ENCODE peak calls at places on chromosomes 2 and 18, in nine cellular contexts. One of them, this sample, is unnamed.

GRCh38 chr2:1611886-1612285 is 132.4 kb downstream of the PXDN start:
- DNase-seq in lung: no peak
- DNase-seq in stomach: no peak
- DNase-seq in ovary: no peak
- DNase-seq in osteocyte: no peak
- DNase-seq in AG09319: no peak
- DNase-seq in fibroblast of the aortic adventitia: no peak
- DNase-seq in IMR-90: no peak
- DNase-seq in GM12865: no peak
- DNase-seq in this sample: no peak

GRCh38 chr2:230749111-230749510 is 36.5 kb downstream of the CAB39 start:
- DNase-seq in ovary: no peak
- DNase-seq in GM12865: no peak
- DNase-seq in lung: no peak
- DNase-seq in IMR-90: peak; percentile 67
- DNase-seq in fibroblast of the aortic adventitia: peak; percentile 46
- DNase-seq in osteocyte: no peak
- DNase-seq in stomach: no peak
- DNase-seq in AG09319: no peak
- DNase-seq in this sample: no peak

GRCh38 chr2:40592223-40592622 is 140.3 kb upstream of the SLC8A1 start:
- DNase-seq in AG09319: no peak
- DNase-seq in ovary: no peak
- DNase-seq in IMR-90: no peak
- DNase-seq in fibroblast of the aortic adventitia: no peak
- DNase-seq in GM12865: no peak
- DNase-seq in osteocyte: no peak
- DNase-seq in lung: no peak
- DNase-seq in stomach: no peak
- DNase-seq in this sample: no peak

GRCh38 chr2:237304763-237305514 is 109.0 kb downstream of the COL6A3 start:
- DNase-seq in fibroblast of the aortic adventitia: peak; percentile 83
- DNase-seq in IMR-90: peak; percentile 87
- DNase-seq in GM12865: no peak
- DNase-seq in ovary: no peak
- DNase-seq in lung: no peak
- DNase-seq in AG09319: no peak
- DNase-seq in stomach: no peak
- DNase-seq in osteocyte: no peak
- DNase-seq in this sample: no peak

GRCh38 chr2:167406558-167406957 is 518.3 kb downstream of the XIRP2 start:
- DNase-seq in ovary: no peak
- DNase-seq in AG09319: no peak
- DNase-seq in IMR-90: no peak
- DNase-seq in stomach: no peak
- DNase-seq in fibroblast of the aortic adventitia: no peak
- DNase-seq in osteocyte: no peak
- DNase-seq in GM12865: no peak
- DNase-seq in lung: no peak
- DNase-seq in this sample: no peak

GRCh38 chr2:4992226-4992625 is 700.0 kb upstream of the SOX11 start:
- DNase-seq in lung: no peak
- DNase-seq in fibroblast of the aortic adventitia: no peak
- DNase-seq in AG09319: no peak
- DNase-seq in IMR-90: no peak
- DNase-seq in ovary: no peak
- DNase-seq in GM12865: no peak
- DNase-seq in osteocyte: no peak
- DNase-seq in stomach: no peak
- DNase-seq in this sample: no peak

GRCh38 chr2:33204945-33205344 is 258.2 kb downstream of the LTBP1 start:
- DNase-seq in lung: no peak
- DNase-seq in osteocyte: no peak
- DNase-seq in AG09319: no peak
- DNase-seq in stomach: no peak
- DNase-seq in GM12865: no peak
- DNase-seq in IMR-90: no peak
- DNase-seq in ovary: no peak
- DNase-seq in fibroblast of the aortic adventitia: no peak
- DNase-seq in this sample: no peak

GRCh38 chr18:68660355-68661183 is 54.3 kb downstream of the TMX3 start:
- DNase-seq in GM12865: peak; percentile 31
- DNase-seq in AG09319: peak; percentile 22
- DNase-seq in ovary: no peak
- DNase-seq in stomach: no peak
- DNase-seq in lung: no peak
- DNase-seq in IMR-90: peak; percentile 61
- DNase-seq in osteocyte: no peak
- DNase-seq in fibroblast of the aortic adventitia: peak; percentile 80
- DNase-seq in this sample: no peak

GRCh38 chr2:97724501-97724900 is 11.1 kb downstream of the ZAP70 start:
- DNase-seq in lung: no peak
- DNase-seq in fibroblast of the aortic adventitia: no peak
- DNase-seq in IMR-90: no peak
- DNase-seq in stomach: no peak
- DNase-seq in AG09319: no peak
- DNase-seq in GM12865: no peak
- DNase-seq in ovary: no peak
- DNase-seq in osteocyte: no peak
- DNase-seq in this sample: no peak

GRCh38 chr2:97726311-97727064 is 13.1 kb downstream of the ZAP70 start:
- DNase-seq in fibroblast of the aortic adventitia: no peak
- DNase-seq in GM12865: no peak
- DNase-seq in lung: no peak
- DNase-seq in osteocyte: no peak
- DNase-seq in ovary: no peak
- DNase-seq in IMR-90: peak; percentile 30
- DNase-seq in AG09319: no peak
- DNase-seq in stomach: no peak
- DNase-seq in this sample: no peak

GRCh38 chr2:97723156-97724072 is 10.0 kb downstream of the ZAP70 start:
- DNase-seq in stomach: no peak
- DNase-seq in lung: no peak
- DNase-seq in IMR-90: no peak
- DNase-seq in ovary: no peak
- DNase-seq in AG09319: no peak
- DNase-seq in GM12865: no peak
- DNase-seq in osteocyte: no peak
- DNase-seq in fibroblast of the aortic adventitia: no peak
- DNase-seq in this sample: no peak

GRCh38 chr2:97724073-97724410 is 10.7 kb downstream of the ZAP70 start:
- DNase-seq in fibroblast of the aortic adventitia: no peak
- DNase-seq in lung: no peak
- DNase-seq in AG09319: no peak
- DNase-seq in IMR-90: no peak
- DNase-seq in GM12865: no peak
- DNase-seq in ovary: no peak
- DNase-seq in stomach: no peak
- DNase-seq in osteocyte: no peak
- DNase-seq in this sample: no peak

DNA sequence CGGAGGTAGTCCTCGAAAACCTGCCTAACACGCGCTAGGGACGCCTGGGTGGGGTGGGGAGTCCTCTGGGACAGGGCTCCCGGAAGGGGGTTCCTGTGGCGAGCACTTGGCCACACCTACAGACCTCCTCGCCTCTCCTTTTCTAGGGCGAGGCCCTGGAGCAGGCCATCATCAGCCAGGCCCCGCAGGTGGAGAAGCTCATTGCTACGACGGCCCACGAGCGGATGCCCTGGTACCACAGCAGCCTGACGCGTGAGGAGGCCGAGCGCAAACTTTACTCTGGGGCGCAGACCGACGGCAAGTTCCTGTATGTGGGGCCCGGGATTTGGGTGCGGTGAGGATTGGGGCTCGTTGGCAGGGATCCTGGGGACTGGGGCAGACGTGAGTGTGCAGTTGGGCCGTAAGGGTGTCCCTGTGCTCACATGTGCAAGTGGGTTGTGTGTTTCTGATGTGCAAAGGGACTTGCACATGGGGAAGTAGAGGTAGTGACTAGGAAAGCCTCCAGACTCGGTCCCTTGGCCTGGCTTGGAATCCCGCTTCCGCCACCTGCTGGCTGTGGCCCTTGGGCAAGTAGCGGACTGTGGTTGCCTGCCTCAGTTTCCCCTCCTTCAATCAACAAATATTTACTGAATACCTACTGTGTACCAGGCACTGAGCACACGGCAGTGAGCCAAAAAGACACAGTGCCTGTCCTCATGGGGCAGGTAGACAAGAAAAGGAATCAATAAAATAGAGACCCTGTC is 11.7 kb downstream of the ZAP70 start:
- DNase-seq in ovary: no peak
- DNase-seq in lung: no peak
- DNase-seq in AG09319: no peak
- DNase-seq in GM12865: no peak
- DNase-seq in IMR-90: no peak
- DNase-seq in fibroblast of the aortic adventitia: no peak
- DNase-seq in osteocyte: no peak
- DNase-seq in stomach: no peak
- DNase-seq in this sample: no peak
- TF ChIP-seq CTCF in ovary: no peak
- TF ChIP-seq CTCF in lung: no peak
- TF ChIP-seq CTCF in AG09319: no peak
- TF ChIP-seq CTCF in GM12865: no peak
- TF ChIP-seq CTCF in IMR-90: no peak
- TF ChIP-seq CTCF in fibroblast of the aortic adventitia: no peak
- TF ChIP-seq CTCF in osteocyte: no peak
- TF ChIP-seq CTCF in stomach: no peak
- TF ChIP-seq CTCF in this sample: no peak

GRCh38 chr2:14475994-14476393 is 156.5 kb upstream of the LRATD1 start:
- DNase-seq in GM12865: peak; percentile 3
- DNase-seq in osteocyte: no peak
- DNase-seq in lung: no peak
- DNase-seq in AG09319: no peak
- DNase-seq in stomach: no peak
- DNase-seq in fibroblast of the aortic adventitia: no peak
- DNase-seq in IMR-90: no peak
- DNase-seq in ovary: no peak
- DNase-seq in this sample: no peak

GRCh38 chr2:14479486-14479885 is 153.0 kb upstream of the LRATD1 start:
- DNase-seq in lung: no peak
- DNase-seq in stomach: no peak
- DNase-seq in AG09319: no peak
- DNase-seq in ovary: no peak
- DNase-seq in IMR-90: no peak
- DNase-seq in fibroblast of the aortic adventitia: no peak
- DNase-seq in osteocyte: no peak
- DNase-seq in GM12865: no peak
- DNase-seq in this sample: no peak

GRCh38 chr2:14480120-14480519 is 152.4 kb upstream of the LRATD1 start:
- DNase-seq in fibroblast of the aortic adventitia: no peak
- DNase-seq in ovary: no peak
- DNase-seq in AG09319: no peak
- DNase-seq in stomach: no peak
- DNase-seq in osteocyte: no peak
- DNase-seq in IMR-90: no peak
- DNase-seq in lung: no peak
- DNase-seq in GM12865: no peak
- DNase-seq in this sample: no peak

DNA sequence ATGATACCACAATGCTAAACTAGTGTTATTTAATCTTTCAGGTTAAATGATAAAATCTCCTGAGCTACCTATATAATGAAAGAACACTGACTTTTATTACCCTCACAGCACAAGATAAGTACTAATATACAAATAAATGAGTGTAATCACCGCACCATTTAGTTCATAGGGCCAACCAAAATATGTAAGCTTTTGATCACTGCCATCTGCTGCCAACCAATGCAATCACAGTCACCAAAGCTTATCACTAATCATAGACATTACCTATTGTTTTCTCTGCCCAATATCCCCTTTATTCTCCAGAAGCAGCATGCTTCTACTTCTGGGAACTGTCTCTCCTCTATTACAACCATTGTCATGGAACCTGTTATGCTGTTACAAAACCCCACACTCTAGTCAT is 151.6 kb upstream of the LRATD1 start:
- DNase-seq in IMR-90: no peak
- DNase-seq in fibroblast of the aortic adventitia: no peak
- DNase-seq in GM12865: no peak
- DNase-seq in lung: no peak
- DNase-seq in AG09319: no peak
- DNase-seq in stomach: no peak
- DNase-seq in osteocyte: no peak
- DNase-seq in ovary: no peak
- DNase-seq in this sample: no peak
- TF ChIP-seq CTCF in IMR-90: no peak
- TF ChIP-seq CTCF in fibroblast of the aortic adventitia: no peak
- TF ChIP-seq CTCF in GM12865: no peak
- TF ChIP-seq CTCF in lung: no peak
- TF ChIP-seq CTCF in AG09319: no peak
- TF ChIP-seq CTCF in stomach: no peak
- TF ChIP-seq CTCF in osteocyte: no peak
- TF ChIP-seq CTCF in ovary: no peak
- TF ChIP-seq CTCF in this sample: no peak

DNA sequence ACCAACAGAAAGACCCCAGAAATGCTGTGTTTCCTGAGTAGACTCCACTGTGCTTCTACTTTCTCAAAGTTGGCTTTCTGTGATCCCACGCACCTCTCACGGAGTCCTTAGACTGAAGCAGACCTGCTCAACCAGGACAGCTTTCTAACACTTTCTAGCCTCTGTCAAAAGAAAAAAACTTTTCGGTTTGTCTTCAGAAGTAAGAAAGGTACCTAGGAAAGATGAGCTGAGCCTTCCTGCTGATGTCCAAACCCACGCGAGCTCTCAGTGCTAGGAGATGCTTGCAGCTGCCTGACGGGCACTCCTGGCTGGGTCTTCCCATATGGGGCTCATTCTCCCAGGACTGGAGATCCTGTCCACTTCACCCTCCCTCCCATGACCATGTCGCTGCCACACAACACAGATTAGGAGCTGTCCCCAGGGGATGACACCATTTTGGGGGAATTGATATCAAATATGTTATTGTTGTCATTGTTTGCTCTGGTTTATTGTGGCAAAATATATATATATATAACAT is 49.2 kb upstream of the DAPL1 start:
- DNase-seq in stomach: no peak
- DNase-seq in fibroblast of the aortic adventitia: no peak
- DNase-seq in lung: no peak
- DNase-seq in ovary: no peak
- DNase-seq in osteocyte: no peak
- DNase-seq in AG09319: no peak
- DNase-seq in GM12865: no peak
- DNase-seq in IMR-90: no peak
- DNase-seq in this sample: no peak
- TF ChIP-seq CTCF in stomach: peak; percentile 2
- TF ChIP-seq CTCF in fibroblast of the aortic adventitia: no peak
- TF ChIP-seq CTCF in lung: no peak
- TF ChIP-seq CTCF in ovary: no peak
- TF ChIP-seq CTCF in osteocyte: no peak
- TF ChIP-seq CTCF in AG09319: no peak
- TF ChIP-seq CTCF in GM12865: no peak
- TF ChIP-seq CTCF in IMR-90: no peak
- TF ChIP-seq CTCF in this sample: no peak

GRCh38 chr2:12325806-12326205 is 390.9 kb upstream of the TRIB2 start:
- DNase-seq in osteocyte: no peak
- DNase-seq in lung: no peak
- DNase-seq in IMR-90: peak; percentile 65
- DNase-seq in AG09319: no peak
- DNase-seq in stomach: peak; percentile 53
- DNase-seq in fibroblast of the aortic adventitia: peak; percentile 41
- DNase-seq in ovary: no peak
- DNase-seq in GM12865: no peak
- DNase-seq in this sample: no peak

GRCh38 chr2:12330916-12331315 is 385.8 kb upstream of the TRIB2 start:
- DNase-seq in AG09319: no peak
- DNase-seq in lung: no peak
- DNase-seq in GM12865: no peak
- DNase-seq in IMR-90: peak; percentile 80
- DNase-seq in ovary: no peak
- DNase-seq in stomach: no peak
- DNase-seq in fibroblast of the aortic adventitia: peak; percentile 38
- DNase-seq in osteocyte: no peak
- DNase-seq in this sample: no peak

GRCh38 chr2:12321886-12322285 is 394.9 kb upstream of the TRIB2 start:
- DNase-seq in AG09319: no peak
- DNase-seq in lung: no peak
- DNase-seq in GM12865: no peak
- DNase-seq in osteocyte: no peak
- DNase-seq in ovary: no peak
- DNase-seq in fibroblast of the aortic adventitia: peak; percentile 39
- DNase-seq in stomach: no peak
- DNase-seq in IMR-90: peak; percentile 31
- DNase-seq in this sample: no peak

GRCh38 chr2:12331698-12332097 is 385.0 kb upstream of the TRIB2 start:
- DNase-seq in AG09319: no peak
- DNase-seq in osteocyte: no peak
- DNase-seq in ovary: no peak
- DNase-seq in lung: no peak
- DNase-seq in GM12865: no peak
- DNase-seq in stomach: no peak
- DNase-seq in fibroblast of the aortic adventitia: no peak
- DNase-seq in IMR-90: no peak
- DNase-seq in this sample: no peak

DNA sequence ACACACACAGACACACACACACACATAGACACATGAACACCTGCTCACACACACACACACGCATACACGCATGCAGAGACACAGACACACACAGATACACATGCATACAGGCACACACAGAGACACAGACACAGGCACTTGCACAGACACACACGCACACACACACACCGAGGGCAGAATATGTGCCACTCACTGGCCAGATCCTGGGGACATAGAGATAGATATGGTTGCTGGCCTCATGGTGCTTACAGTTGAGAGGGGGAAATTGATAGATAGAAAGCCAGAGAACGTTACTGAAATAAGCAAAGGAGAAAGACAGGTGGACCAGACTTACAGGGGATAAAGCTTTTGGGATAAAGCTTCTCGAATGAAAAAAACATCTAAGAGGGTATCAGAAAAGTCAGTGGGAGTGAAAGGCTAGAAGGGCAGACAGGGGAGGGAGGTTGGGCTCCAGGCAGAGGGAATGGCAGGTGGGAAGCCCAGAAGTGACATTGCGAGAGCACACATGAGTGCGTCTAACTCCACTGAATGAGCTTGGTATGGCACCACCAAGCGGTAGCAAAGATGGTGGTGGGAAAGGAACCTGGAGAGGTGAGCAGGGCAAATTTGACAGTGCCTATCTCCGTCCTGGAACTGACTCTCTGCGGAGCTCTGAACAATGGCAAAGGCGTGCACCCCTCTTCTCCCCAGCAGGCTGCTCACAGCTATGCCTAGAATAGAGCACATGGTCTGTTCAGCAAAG is 390.1 kb upstream of the TRIB2 start:
- DNase-seq in ovary: no peak
- DNase-seq in IMR-90: no peak
- DNase-seq in fibroblast of the aortic adventitia: no peak
- DNase-seq in lung: no peak
- DNase-seq in osteocyte: no peak
- DNase-seq in stomach: no peak
- DNase-seq in AG09319: no peak
- DNase-seq in GM12865: peak; percentile 46
- DNase-seq in this sample: no peak
- TF ChIP-seq CTCF in ovary: no peak
- TF ChIP-seq CTCF in IMR-90: no peak
- TF ChIP-seq CTCF in fibroblast of the aortic adventitia: no peak
- TF ChIP-seq CTCF in lung: no peak
- TF ChIP-seq CTCF in osteocyte: no peak
- TF ChIP-seq CTCF in stomach: no peak
- TF ChIP-seq CTCF in AG09319: no peak
- TF ChIP-seq CTCF in GM12865: peak; percentile 47
- TF ChIP-seq CTCF in this sample: peak; percentile 51

This sample was measured in progenitor cell of endocrine pancreas.